ENCODE peak calls at places on chromosome 11, in six cellular contexts. One of them, this sample, is unnamed.

GRCh38 chr11:92154611-92155010 is 70.0 kb upstream of the FAT3 start:
- DNase-seq in skeletal muscle cell: no peak
- DNase-seq in GM18507: no peak
- DNase-seq in MCF 10A: no peak
- DNase-seq in ovary: no peak
- DNase-seq in activated T-cell treated with anti-CD3 and anti-CD28 coated beads for 1 hour: no peak
- DNase-seq in this sample: no peak

GRCh38 chr11:2541881-2542361 is 97.1 kb downstream of the KCNQ1 start:
- DNase-seq in skeletal muscle cell: no peak
- DNase-seq in MCF 10A: no peak
- DNase-seq in GM18507: no peak
- DNase-seq in ovary: peak
- DNase-seq in activated T-cell treated with anti-CD3 and anti-CD28 coated beads for 1 hour: no peak
- DNase-seq in this sample: no peak

GRCh38 chr11:78212586-78213371 is 24.1 kb downstream of the USP35 start:
- DNase-seq in MCF 10A: no peak
- DNase-seq in ovary: no peak
- DNase-seq in activated T-cell treated with anti-CD3 and anti-CD28 coated beads for 1 hour: no peak
- DNase-seq in skeletal muscle cell: no peak
- DNase-seq in GM18507: no peak
- DNase-seq in this sample: no peak

GRCh38 chr11:44943118-44943517 is 7.6 kb downstream of the TP53I11 start:
- DNase-seq in ovary: no peak
- DNase-seq in MCF 10A: no peak
- DNase-seq in skeletal muscle cell: no peak
- DNase-seq in activated T-cell treated with anti-CD3 and anti-CD28 coated beads for 1 hour: no peak
- DNase-seq in GM18507: no peak
- DNase-seq in this sample: peak

GRCh38 chr11:111185259-111185658 is 60.3 kb upstream of the POU2AF2 start:
- DNase-seq in MCF 10A: no peak
- DNase-seq in skeletal muscle cell: peak
- DNase-seq in GM18507: no peak
- DNase-seq in activated T-cell treated with anti-CD3 and anti-CD28 coated beads for 1 hour: no peak
- DNase-seq in ovary: no peak
- DNase-seq in this sample: no peak

GRCh38 chr11:86218125-86219081 is 26.1 kb upstream of the EED start:
- DNase-seq in GM18507: no peak
- DNase-seq in MCF 10A: peak
- DNase-seq in skeletal muscle cell: peak
- DNase-seq in activated T-cell treated with anti-CD3 and anti-CD28 coated beads for 1 hour: peak
- DNase-seq in ovary: peak
- DNase-seq in this sample: peak

GRCh38 chr11:119691701-119692546 is 37.1 kb downstream of the NECTIN1 start:
- DNase-seq in MCF 10A: peak
- DNase-seq in activated T-cell treated with anti-CD3 and anti-CD28 coated beads for 1 hour: no peak
- DNase-seq in skeletal muscle cell: no peak
- DNase-seq in ovary: no peak
- DNase-seq in GM18507: no peak
- DNase-seq in this sample: no peak

GRCh38 chr11:57116654-57117053 is 65.1 kb upstream of the LRRC55 start:
- DNase-seq in skeletal muscle cell: peak
- DNase-seq in GM18507: no peak
- DNase-seq in ovary: no peak
- DNase-seq in activated T-cell treated with anti-CD3 and anti-CD28 coated beads for 1 hour: no peak
- DNase-seq in MCF 10A: peak
- DNase-seq in this sample: no peak

GRCh38 chr11:117878314-117878938 is 2.0 kb upstream of the FXYD6 start:
- DNase-seq in skeletal muscle cell: no peak
- DNase-seq in GM18507: no peak
- DNase-seq in activated T-cell treated with anti-CD3 and anti-CD28 coated beads for 1 hour: no peak
- DNase-seq in MCF 10A: no peak
- DNase-seq in ovary: no peak
- DNase-seq in this sample: no peak

GRCh38 chr11:10655931-10656576 is 37.5 kb downstream of the IRAG1 start:
- DNase-seq in ovary: no peak
- DNase-seq in MCF 10A: no peak
- DNase-seq in skeletal muscle cell: no peak
- DNase-seq in activated T-cell treated with anti-CD3 and anti-CD28 coated beads for 1 hour: no peak
- DNase-seq in GM18507: no peak
- DNase-seq in this sample: no peak

GRCh38 chr11:76666830-76667229 is 3.7 kb downstream of the LRRC32 start:
- DNase-seq in GM18507: no peak
- DNase-seq in ovary: no peak
- DNase-seq in MCF 10A: no peak
- DNase-seq in activated T-cell treated with anti-CD3 and anti-CD28 coated beads for 1 hour: no peak
- DNase-seq in skeletal muscle cell: no peak
- DNase-seq in this sample: no peak

GRCh38 chr11:112773256-112773655 is 188.0 kb upstream of the NCAM1 start:
- DNase-seq in MCF 10A: no peak
- DNase-seq in activated T-cell treated with anti-CD3 and anti-CD28 coated beads for 1 hour: no peak
- DNase-seq in skeletal muscle cell: no peak
- DNase-seq in ovary: no peak
- DNase-seq in GM18507: no peak
- DNase-seq in this sample: no peak

GRCh38 chr11:116171271-116172140 is 601.3 kb downstream of the BUD13 start:
- DNase-seq in skeletal muscle cell: no peak
- DNase-seq in activated T-cell treated with anti-CD3 and anti-CD28 coated beads for 1 hour: no peak
- DNase-seq in MCF 10A: no peak
- DNase-seq in GM18507: no peak
- DNase-seq in ovary: no peak
- DNase-seq in this sample: no peak

GRCh38 chr11:8287297-8288070 is 23.8 kb upstream of the LMO1 start:
- DNase-seq in MCF 10A: no peak
- DNase-seq in GM18507: no peak
- DNase-seq in skeletal muscle cell: no peak
- DNase-seq in activated T-cell treated with anti-CD3 and anti-CD28 coated beads for 1 hour: no peak
- DNase-seq in ovary: no peak
- DNase-seq in this sample: no peak

GRCh38 chr11:64206457-64207246 is at the start of gene FERMT3:
- DNase-seq in ovary: no peak
- DNase-seq in GM18507: no peak
- DNase-seq in skeletal muscle cell: no peak
- DNase-seq in activated T-cell treated with anti-CD3 and anti-CD28 coated beads for 1 hour: peak
- DNase-seq in MCF 10A: no peak
- DNase-seq in this sample: peak

GRCh38 chr11:66975403-66976047 is 421 bp downstream of the C11orf86 start:
- DNase-seq in GM18507: no peak
- DNase-seq in skeletal muscle cell: no peak
- DNase-seq in MCF 10A: no peak
- DNase-seq in ovary: no peak
- DNase-seq in activated T-cell treated with anti-CD3 and anti-CD28 coated beads for 1 hour: no peak
- DNase-seq in this sample: no peak

GRCh38 chr11:72228229-72228843 is 3.8 kb downstream of the INPPL1 start:
- DNase-seq in activated T-cell treated with anti-CD3 and anti-CD28 coated beads for 1 hour: no peak
- DNase-seq in GM18507: no peak
- DNase-seq in ovary: no peak
- DNase-seq in MCF 10A: no peak
- DNase-seq in skeletal muscle cell: no peak
- DNase-seq in this sample: no peak

GRCh38 chr11:21475276-21475675 is 717.6 kb upstream of the ANO5 start:
- DNase-seq in activated T-cell treated with anti-CD3 and anti-CD28 coated beads for 1 hour: no peak
- DNase-seq in GM18507: no peak
- DNase-seq in MCF 10A: no peak
- DNase-seq in ovary: no peak
- DNase-seq in skeletal muscle cell: no peak
- DNase-seq in this sample: no peak

GRCh38 chr11:34641981-34642380 is 21.1 kb downstream of the EHF start:
- DNase-seq in skeletal muscle cell: no peak
- DNase-seq in GM18507: no peak
- DNase-seq in activated T-cell treated with anti-CD3 and anti-CD28 coated beads for 1 hour: no peak
- DNase-seq in MCF 10A: peak
- DNase-seq in ovary: no peak
- DNase-seq in this sample: no peak

GRCh38 chr11:112388496-112388895 is 127.8 kb upstream of the PLET1 start:
- DNase-seq in skeletal muscle cell: no peak
- DNase-seq in MCF 10A: no peak
- DNase-seq in ovary: no peak
- DNase-seq in activated T-cell treated with anti-CD3 and anti-CD28 coated beads for 1 hour: no peak
- DNase-seq in GM18507: no peak
- DNase-seq in this sample: no peak

This sample was measured in effector memory CD8-positive, alpha-beta T cell.